ENCODE peak calls at places on chromosomes 5 and 9, in nine cellular contexts. One of them, this sample, is unnamed.

GRCh38 chr5:42572313-42572712 is 149.1 kb downstream of the GHR start:
- DNase-seq in OCI-M1: no peak
- DNase-seq in activated naive CD8-positive, alpha-beta T cell treated with anti-CD3 and anti-CD28 coated beads, Interleukin-2, amount 50 U/mL, for 24 hours: no peak
- DNase-seq in transverse colon: no peak
- DNase-seq in suprapubic skin: no peak
- DNase-seq in HL-60: no peak
- DNase-seq in ACHN: no peak
- DNase-seq in right lobe of liver: no peak
- DNase-seq in Calu3: no peak
- DNase-seq in this sample: no peak

GRCh38 chr9:134275379-134275778 is 50.9 kb upstream of the RXRA start:
- DNase-seq in OCI-M1: peak
- DNase-seq in activated naive CD8-positive, alpha-beta T cell treated with anti-CD3 and anti-CD28 coated beads, Interleukin-2, amount 50 U/mL, for 24 hours: no peak
- DNase-seq in transverse colon: no peak
- DNase-seq in suprapubic skin: no peak
- DNase-seq in HL-60: no peak
- DNase-seq in ACHN: peak
- DNase-seq in right lobe of liver: no peak
- DNase-seq in Calu3: no peak
- DNase-seq in this sample: no peak

GRCh38 chr9:91813261-91813795 is 136.7 kb downstream of the ROR2 start:
- DNase-seq in OCI-M1: no peak
- DNase-seq in activated naive CD8-positive, alpha-beta T cell treated with anti-CD3 and anti-CD28 coated beads, Interleukin-2, amount 50 U/mL, for 24 hours: no peak
- DNase-seq in transverse colon: no peak
- DNase-seq in suprapubic skin: no peak
- DNase-seq in HL-60: no peak
- DNase-seq in ACHN: no peak
- DNase-seq in right lobe of liver: no peak
- DNase-seq in Calu3: no peak
- DNase-seq in this sample: no peak

GRCh38 chr9:2107906-2108451 is 92.8 kb downstream of the SMARCA2 start:
- DNase-seq in OCI-M1: peak
- DNase-seq in activated naive CD8-positive, alpha-beta T cell treated with anti-CD3 and anti-CD28 coated beads, Interleukin-2, amount 50 U/mL, for 24 hours: no peak
- DNase-seq in transverse colon: no peak
- DNase-seq in suprapubic skin: no peak
- DNase-seq in HL-60: no peak
- DNase-seq in ACHN: no peak
- DNase-seq in right lobe of liver: no peak
- DNase-seq in Calu3: no peak
- DNase-seq in this sample: no peak

GRCh38 chr5:177453852-177454396 is 7.3 kb downstream of the PRR7 start:
- DNase-seq in OCI-M1: no peak
- DNase-seq in activated naive CD8-positive, alpha-beta T cell treated with anti-CD3 and anti-CD28 coated beads, Interleukin-2, amount 50 U/mL, for 24 hours: no peak
- DNase-seq in transverse colon: peak
- DNase-seq in suprapubic skin: no peak
- DNase-seq in HL-60: peak
- DNase-seq in ACHN: no peak
- DNase-seq in right lobe of liver: peak
- DNase-seq in Calu3: no peak
- DNase-seq in this sample: no peak

GRCh38 chr9:114271556-114272510 is 51.1 kb upstream of the ORM1 start:
- DNase-seq in OCI-M1: peak
- DNase-seq in activated naive CD8-positive, alpha-beta T cell treated with anti-CD3 and anti-CD28 coated beads, Interleukin-2, amount 50 U/mL, for 24 hours: peak
- DNase-seq in transverse colon: peak
- DNase-seq in suprapubic skin: peak
- DNase-seq in HL-60: peak
- DNase-seq in ACHN: peak
- DNase-seq in right lobe of liver: peak
- DNase-seq in Calu3: peak
- DNase-seq in this sample: no peak

GRCh38 chr9:115289757-115290208 is 171.8 kb upstream of the TNC start:
- DNase-seq in OCI-M1: peak
- DNase-seq in activated naive CD8-positive, alpha-beta T cell treated with anti-CD3 and anti-CD28 coated beads, Interleukin-2, amount 50 U/mL, for 24 hours: no peak
- DNase-seq in transverse colon: no peak
- DNase-seq in suprapubic skin: no peak
- DNase-seq in HL-60: no peak
- DNase-seq in ACHN: peak
- DNase-seq in right lobe of liver: no peak
- DNase-seq in Calu3: no peak
- DNase-seq in this sample: no peak

GRCh38 chr9:27118916-27119315 is 9.9 kb downstream of the TEK start:
- DNase-seq in OCI-M1: no peak
- DNase-seq in activated naive CD8-positive, alpha-beta T cell treated with anti-CD3 and anti-CD28 coated beads, Interleukin-2, amount 50 U/mL, for 24 hours: no peak
- DNase-seq in transverse colon: no peak
- DNase-seq in suprapubic skin: no peak
- DNase-seq in HL-60: no peak
- DNase-seq in ACHN: no peak
- DNase-seq in right lobe of liver: no peak
- DNase-seq in Calu3: no peak
- DNase-seq in this sample: no peak

GRCh38 chr9:32590898-32591297 is 17.9 kb upstream of the NDUFB6 start:
- DNase-seq in OCI-M1: no peak
- DNase-seq in activated naive CD8-positive, alpha-beta T cell treated with anti-CD3 and anti-CD28 coated beads, Interleukin-2, amount 50 U/mL, for 24 hours: no peak
- DNase-seq in transverse colon: no peak
- DNase-seq in suprapubic skin: no peak
- DNase-seq in HL-60: no peak
- DNase-seq in ACHN: no peak
- DNase-seq in right lobe of liver: no peak
- DNase-seq in Calu3: no peak
- DNase-seq in this sample: no peak

GRCh38 chr5:60149081-60149480 is 255.6 kb upstream of the PDE4D start:
- DNase-seq in OCI-M1: no peak
- DNase-seq in activated naive CD8-positive, alpha-beta T cell treated with anti-CD3 and anti-CD28 coated beads, Interleukin-2, amount 50 U/mL, for 24 hours: no peak
- DNase-seq in transverse colon: no peak
- DNase-seq in suprapubic skin: no peak
- DNase-seq in HL-60: no peak
- DNase-seq in ACHN: no peak
- DNase-seq in right lobe of liver: no peak
- DNase-seq in Calu3: no peak
- DNase-seq in this sample: no peak

GRCh38 chr9:122197334-122197872 is 31.4 kb downstream of the LHX6 start:
- DNase-seq in OCI-M1: no peak
- DNase-seq in activated naive CD8-positive, alpha-beta T cell treated with anti-CD3 and anti-CD28 coated beads, Interleukin-2, amount 50 U/mL, for 24 hours: no peak
- DNase-seq in transverse colon: no peak
- DNase-seq in suprapubic skin: no peak
- DNase-seq in HL-60: no peak
- DNase-seq in ACHN: peak
- DNase-seq in right lobe of liver: no peak
- DNase-seq in Calu3: peak
- DNase-seq in this sample: no peak

GRCh38 chr9:35658144-35658893 is at the start of gene CCDC107:
- DNase-seq in OCI-M1: peak
- DNase-seq in activated naive CD8-positive, alpha-beta T cell treated with anti-CD3 and anti-CD28 coated beads, Interleukin-2, amount 50 U/mL, for 24 hours: peak
- DNase-seq in transverse colon: peak
- DNase-seq in suprapubic skin: peak
- DNase-seq in HL-60: peak
- DNase-seq in ACHN: peak
- DNase-seq in right lobe of liver: peak
- DNase-seq in Calu3: peak
- DNase-seq in this sample: no peak

GRCh38 chr5:160213537-160213936 is 15.8 kb upstream of the FABP6 start:
- DNase-seq in OCI-M1: peak
- DNase-seq in activated naive CD8-positive, alpha-beta T cell treated with anti-CD3 and anti-CD28 coated beads, Interleukin-2, amount 50 U/mL, for 24 hours: no peak
- DNase-seq in transverse colon: no peak
- DNase-seq in suprapubic skin: no peak
- DNase-seq in HL-60: no peak
- DNase-seq in ACHN: peak
- DNase-seq in right lobe of liver: no peak
- DNase-seq in Calu3: no peak
- DNase-seq in this sample: no peak

GRCh38 chr9:96136992-96137665 is 164.8 kb downstream of the HSD17B3 start:
- DNase-seq in OCI-M1: peak
- DNase-seq in activated naive CD8-positive, alpha-beta T cell treated with anti-CD3 and anti-CD28 coated beads, Interleukin-2, amount 50 U/mL, for 24 hours: no peak
- DNase-seq in transverse colon: peak
- DNase-seq in suprapubic skin: no peak
- DNase-seq in HL-60: no peak
- DNase-seq in ACHN: no peak
- DNase-seq in right lobe of liver: no peak
- DNase-seq in Calu3: no peak
- DNase-seq in this sample: no peak

GRCh38 chr9:97617939-97618416 is 15.2 kb downstream of the TSTD2 start:
- DNase-seq in OCI-M1: no peak
- DNase-seq in activated naive CD8-positive, alpha-beta T cell treated with anti-CD3 and anti-CD28 coated beads, Interleukin-2, amount 50 U/mL, for 24 hours: no peak
- DNase-seq in transverse colon: no peak
- DNase-seq in suprapubic skin: no peak
- DNase-seq in HL-60: no peak
- DNase-seq in ACHN: no peak
- DNase-seq in right lobe of liver: no peak
- DNase-seq in Calu3: no peak
- DNase-seq in this sample: no peak

GRCh38 chr5:65015767-65016166 is 247.0 kb downstream of the CWC27 start:
- DNase-seq in OCI-M1: no peak
- DNase-seq in activated naive CD8-positive, alpha-beta T cell treated with anti-CD3 and anti-CD28 coated beads, Interleukin-2, amount 50 U/mL, for 24 hours: no peak
- DNase-seq in transverse colon: no peak
- DNase-seq in suprapubic skin: no peak
- DNase-seq in HL-60: no peak
- DNase-seq in ACHN: no peak
- DNase-seq in right lobe of liver: no peak
- DNase-seq in Calu3: no peak
- DNase-seq in this sample: no peak

GRCh38 chr5:101788797-101789196 is 507.3 kb downstream of the SLCO4C1 start:
- DNase-seq in OCI-M1: no peak
- DNase-seq in activated naive CD8-positive, alpha-beta T cell treated with anti-CD3 and anti-CD28 coated beads, Interleukin-2, amount 50 U/mL, for 24 hours: no peak
- DNase-seq in transverse colon: no peak
- DNase-seq in suprapubic skin: no peak
- DNase-seq in HL-60: no peak
- DNase-seq in ACHN: no peak
- DNase-seq in right lobe of liver: no peak
- DNase-seq in Calu3: no peak
- DNase-seq in this sample: no peak

This sample was measured in GF-D8.